ENCODE peak calls at places on chromosomes 6 and 20, in six cellular contexts. One of them, this sample, is unnamed.

GRCh38 chr6:34912715-34913464 is 23.8 kb downstream of the ANKS1A start:
- DNase-seq in choroid plexus epithelial cell: peak
- DNase-seq in GM06990: no peak
- DNase-seq in fibroblast of pulmonary artery: peak
- DNase-seq in left ventricle myocardium inferior: no peak
- DNase-seq in AG04449: peak
- DNase-seq in this sample: peak

GRCh38 chr20:57657537-57658446 is 37.6 kb upstream of the ZBP1 start:
- DNase-seq in GM06990: no peak
- DNase-seq in left ventricle myocardium inferior: peak
- DNase-seq in AG04449: no peak
- DNase-seq in choroid plexus epithelial cell: no peak
- DNase-seq in fibroblast of pulmonary artery: no peak
- DNase-seq in this sample: no peak

GRCh38 chr6:66662721-66663120 is 955.7 kb upstream of the EYS start:
- DNase-seq in GM06990: no peak
- DNase-seq in left ventricle myocardium inferior: no peak
- DNase-seq in AG04449: no peak
- DNase-seq in fibroblast of pulmonary artery: no peak
- DNase-seq in choroid plexus epithelial cell: no peak
- DNase-seq in this sample: no peak

GRCh38 chr6:103675807-103676406 is 1183.8 kb downstream of the HACE1 start:
- DNase-seq in fibroblast of pulmonary artery: peak
- DNase-seq in choroid plexus epithelial cell: peak
- DNase-seq in left ventricle myocardium inferior: no peak
- DNase-seq in GM06990: no peak
- DNase-seq in AG04449: no peak
- DNase-seq in this sample: no peak

GRCh38 chr6:89984926-89985743 is 90.9 kb downstream of the GJA10 start:
- DNase-seq in fibroblast of pulmonary artery: peak
- DNase-seq in choroid plexus epithelial cell: peak
- DNase-seq in GM06990: no peak
- DNase-seq in left ventricle myocardium inferior: peak
- DNase-seq in AG04449: peak
- DNase-seq in this sample: peak

GRCh38 chr6:69232506-69233194 is 564.2 kb downstream of the LMBRD1 start:
- DNase-seq in fibroblast of pulmonary artery: peak
- DNase-seq in GM06990: peak
- DNase-seq in AG04449: no peak
- DNase-seq in left ventricle myocardium inferior: peak
- DNase-seq in choroid plexus epithelial cell: peak
- DNase-seq in this sample: peak

GRCh38 chr6:52725530-52726192 is 37.6 kb downstream of the GSTA2 start:
- DNase-seq in fibroblast of pulmonary artery: peak
- DNase-seq in AG04449: no peak
- DNase-seq in choroid plexus epithelial cell: peak
- DNase-seq in left ventricle myocardium inferior: no peak
- DNase-seq in GM06990: no peak
- DNase-seq in this sample: peak

GRCh38 chr20:57662313-57663240 is 42.4 kb upstream of the ZBP1 start:
- DNase-seq in GM06990: no peak
- DNase-seq in fibroblast of pulmonary artery: no peak
- DNase-seq in AG04449: no peak
- DNase-seq in choroid plexus epithelial cell: no peak
- DNase-seq in left ventricle myocardium inferior: peak
- DNase-seq in this sample: no peak

GRCh38 chr6:89693207-89693606 is 54.7 kb upstream of the LYRM2 start:
- DNase-seq in GM06990: no peak
- DNase-seq in AG04449: no peak
- DNase-seq in choroid plexus epithelial cell: no peak
- DNase-seq in fibroblast of pulmonary artery: no peak
- DNase-seq in left ventricle myocardium inferior: no peak
- DNase-seq in this sample: no peak

GRCh38 chr6:39884696-39885095 is 49.6 kb downstream of the MOCS1 start:
- DNase-seq in AG04449: peak
- DNase-seq in choroid plexus epithelial cell: peak
- DNase-seq in GM06990: no peak
- DNase-seq in fibroblast of pulmonary artery: peak
- DNase-seq in left ventricle myocardium inferior: no peak
- DNase-seq in this sample: peak

GRCh38 chr6:33768644-33769120 is 20.2 kb downstream of the LEMD2 start:
- DNase-seq in GM06990: peak
- DNase-seq in AG04449: no peak
- DNase-seq in left ventricle myocardium inferior: peak
- DNase-seq in fibroblast of pulmonary artery: peak
- DNase-seq in choroid plexus epithelial cell: peak
- DNase-seq in this sample: peak

GRCh38 chr6:13308332-13308731 is 20.0 kb downstream of the TBC1D7 start:
- DNase-seq in AG04449: no peak
- DNase-seq in fibroblast of pulmonary artery: no peak
- DNase-seq in GM06990: no peak
- DNase-seq in choroid plexus epithelial cell: no peak
- DNase-seq in left ventricle myocardium inferior: no peak
- DNase-seq in this sample: no peak

GRCh38 chr6:28809947-28810654 is 113.7 kb downstream of the TRIM27 start:
- DNase-seq in fibroblast of pulmonary artery: no peak
- DNase-seq in GM06990: no peak
- DNase-seq in choroid plexus epithelial cell: peak
- DNase-seq in left ventricle myocardium inferior: no peak
- DNase-seq in AG04449: no peak
- DNase-seq in this sample: no peak

GRCh38 chr6:24974182-24975171 is 38.7 kb upstream of the RIPOR2 start:
- DNase-seq in GM06990: peak
- DNase-seq in choroid plexus epithelial cell: peak
- DNase-seq in left ventricle myocardium inferior: no peak
- DNase-seq in fibroblast of pulmonary artery: no peak
- DNase-seq in AG04449: no peak
- DNase-seq in this sample: no peak

GRCh38 chr20:4092136-4092479 is 76.8 kb upstream of the RNF24 start:
- DNase-seq in fibroblast of pulmonary artery: no peak
- DNase-seq in choroid plexus epithelial cell: no peak
- DNase-seq in GM06990: no peak
- DNase-seq in left ventricle myocardium inferior: no peak
- DNase-seq in AG04449: no peak
- DNase-seq in this sample: no peak

GRCh38 chr6:55199239-55199638 is 24.9 kb downstream of the HCRTR2 start:
- DNase-seq in GM06990: no peak
- DNase-seq in left ventricle myocardium inferior: no peak
- DNase-seq in choroid plexus epithelial cell: no peak
- DNase-seq in fibroblast of pulmonary artery: no peak
- DNase-seq in AG04449: no peak
- DNase-seq in this sample: no peak

GRCh38 chr6:74578339-74578738 is 627.5 kb downstream of the COL12A1 start:
- DNase-seq in fibroblast of pulmonary artery: peak
- DNase-seq in AG04449: peak
- DNase-seq in choroid plexus epithelial cell: peak
- DNase-seq in left ventricle myocardium inferior: no peak
- DNase-seq in GM06990: peak
- DNase-seq in this sample: peak

GRCh38 chr6:111113731-111114438 is 26.6 kb downstream of the SLC16A10 start:
- DNase-seq in left ventricle myocardium inferior: peak
- DNase-seq in fibroblast of pulmonary artery: peak
- DNase-seq in AG04449: no peak
- DNase-seq in choroid plexus epithelial cell: peak
- DNase-seq in GM06990: no peak
- DNase-seq in this sample: peak

GRCh38 chr6:100504786-100505737 is 40.3 kb upstream of the SIM1 start:
- DNase-seq in fibroblast of pulmonary artery: peak
- DNase-seq in GM06990: no peak
- DNase-seq in left ventricle myocardium inferior: no peak
- DNase-seq in choroid plexus epithelial cell: peak
- DNase-seq in AG04449: peak
- DNase-seq in this sample: peak

GRCh38 chr6:143331362-143331761 is 119.1 kb downstream of the ADAT2 start:
- DNase-seq in left ventricle myocardium inferior: no peak
- DNase-seq in choroid plexus epithelial cell: no peak
- DNase-seq in fibroblast of pulmonary artery: no peak
- DNase-seq in GM06990: no peak
- DNase-seq in AG04449: no peak
- DNase-seq in this sample: no peak

GRCh38 chr6:123085403-123085802 is 89.4 kb downstream of the CLVS2 start:
- DNase-seq in GM06990: no peak
- DNase-seq in left ventricle myocardium inferior: no peak
- DNase-seq in choroid plexus epithelial cell: no peak
- DNase-seq in fibroblast of pulmonary artery: no peak
- DNase-seq in AG04449: no peak
- DNase-seq in this sample: no peak

GRCh38 chr6:151285121-151285520 is 45.4 kb downstream of the AKAP12 start:
- DNase-seq in choroid plexus epithelial cell: peak
- DNase-seq in fibroblast of pulmonary artery: peak
- DNase-seq in left ventricle myocardium inferior: no peak
- DNase-seq in GM06990: no peak
- DNase-seq in AG04449: peak
- DNase-seq in this sample: peak

GRCh38 chr6:3230275-3231212 is 3.1 kb upstream of the TUBB2B start:
- DNase-seq in GM06990: no peak
- DNase-seq in fibroblast of pulmonary artery: peak
- DNase-seq in left ventricle myocardium inferior: no peak
- DNase-seq in choroid plexus epithelial cell: peak
- DNase-seq in AG04449: no peak
- DNase-seq in this sample: peak

GRCh38 chr20:18738055-18738454 is 75.5 kb upstream of the SCP2D1 start:
- DNase-seq in GM06990: no peak
- DNase-seq in AG04449: no peak
- DNase-seq in choroid plexus epithelial cell: peak
- DNase-seq in fibroblast of pulmonary artery: peak
- DNase-seq in left ventricle myocardium inferior: no peak
- DNase-seq in this sample: peak

GRCh38 chr20:21515300-21516179 is 1.7 kb upstream of the NKX2-2 start:
- DNase-seq in GM06990: no peak
- DNase-seq in left ventricle myocardium inferior: no peak
- DNase-seq in AG04449: no peak
- DNase-seq in fibroblast of pulmonary artery: no peak
- DNase-seq in choroid plexus epithelial cell: no peak
- DNase-seq in this sample: no peak

GRCh38 chr6:127539292-127539691 is 20.2 kb upstream of the MTCL3 start:
- DNase-seq in AG04449: no peak
- DNase-seq in choroid plexus epithelial cell: peak
- DNase-seq in GM06990: no peak
- DNase-seq in fibroblast of pulmonary artery: peak
- DNase-seq in left ventricle myocardium inferior: no peak
- DNase-seq in this sample: peak

GRCh38 chr6:131937703-131938631 is 13.2 kb downstream of the CCN2 start:
- DNase-seq in GM06990: no peak
- DNase-seq in AG04449: peak
- DNase-seq in left ventricle myocardium inferior: no peak
- DNase-seq in fibroblast of pulmonary artery: peak
- DNase-seq in choroid plexus epithelial cell: peak
- DNase-seq in this sample: peak

GRCh38 chr6:89260310-89260709 is 43.2 kb upstream of the GABRR1 start:
- DNase-seq in AG04449: no peak
- DNase-seq in choroid plexus epithelial cell: no peak
- DNase-seq in fibroblast of pulmonary artery: no peak
- DNase-seq in GM06990: no peak
- DNase-seq in left ventricle myocardium inferior: no peak
- DNase-seq in this sample: no peak

GRCh38 chr6:146901940-146902816 is 302.0 kb upstream of the STXBP5 start:
- DNase-seq in left ventricle myocardium inferior: no peak
- DNase-seq in fibroblast of pulmonary artery: peak
- DNase-seq in AG04449: no peak
- DNase-seq in choroid plexus epithelial cell: peak
- DNase-seq in GM06990: no peak
- DNase-seq in this sample: no peak
- TF ChIP-seq CTCF in left ventricle myocardium inferior: no peak
- TF ChIP-seq CTCF in fibroblast of pulmonary artery: peak
- TF ChIP-seq CTCF in AG04449: peak
- TF ChIP-seq CTCF in choroid plexus epithelial cell: peak
- TF ChIP-seq CTCF in GM06990: no peak
- TF ChIP-seq CTCF in this sample: peak

DNA sequence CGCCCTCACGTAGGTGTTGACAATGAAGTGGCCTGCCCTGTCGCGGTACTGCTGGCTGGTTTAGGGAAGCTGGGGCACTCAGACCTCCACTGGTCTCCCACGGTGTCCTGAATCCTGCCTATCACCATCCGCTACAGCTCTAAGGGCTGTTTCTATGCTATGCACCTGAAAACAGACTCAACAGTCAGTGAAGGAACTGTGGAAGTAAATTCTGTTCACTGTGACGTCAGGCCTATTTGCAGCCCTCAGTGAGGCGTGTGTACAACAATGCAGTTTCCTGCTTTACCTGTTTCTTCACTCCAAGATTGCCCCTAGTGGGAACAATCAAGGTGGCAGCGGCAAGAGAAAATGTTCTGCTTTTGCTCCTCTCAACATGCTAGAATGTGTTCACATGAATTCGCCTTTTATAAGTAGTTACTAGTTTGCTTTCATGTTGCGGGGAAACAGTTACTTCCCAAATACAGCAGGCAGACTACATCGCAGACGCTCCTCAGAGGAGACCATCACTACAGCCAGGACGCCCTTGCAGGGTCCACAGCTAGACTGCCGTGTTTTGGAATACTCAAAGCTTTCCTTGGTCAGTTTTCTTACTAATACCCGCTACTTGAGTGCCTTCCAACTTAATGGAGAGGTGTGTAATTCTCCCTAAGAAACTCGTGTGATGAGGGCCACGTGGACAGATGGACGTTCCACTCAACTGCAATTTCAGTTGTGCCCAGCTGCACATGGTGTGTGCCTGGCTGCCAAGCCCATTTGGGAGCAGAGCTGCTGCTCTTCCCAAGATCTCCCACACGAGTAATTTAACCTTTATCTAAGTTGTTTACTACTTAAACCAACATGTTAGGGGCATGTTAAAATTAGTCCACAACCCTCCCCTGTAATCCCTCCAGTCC is 25.4 kb downstream of the DIDO1 start:
- DNase-seq in left ventricle myocardium inferior: no peak
- DNase-seq in choroid plexus epithelial cell: no peak
- DNase-seq in AG04449: no peak
- DNase-seq in fibroblast of pulmonary artery: peak
- DNase-seq in GM06990: no peak
- DNase-seq in this sample: no peak
- TF ChIP-seq CTCF in left ventricle myocardium inferior: no peak
- TF ChIP-seq CTCF in choroid plexus epithelial cell: peak
- TF ChIP-seq CTCF in AG04449: no peak
- TF ChIP-seq CTCF in fibroblast of pulmonary artery: peak
- TF ChIP-seq CTCF in GM06990: peak
- TF ChIP-seq CTCF in this sample: peak

GRCh38 chr6:149651056-149651455 is 2.5 kb upstream of the KATNA1 start:
- DNase-seq in fibroblast of pulmonary artery: no peak
- DNase-seq in AG04449: no peak
- DNase-seq in choroid plexus epithelial cell: no peak
- DNase-seq in GM06990: peak
- DNase-seq in left ventricle myocardium inferior: no peak
- DNase-seq in this sample: no peak

GRCh38 chr6:149642829-149643580 is 5.5 kb downstream of the KATNA1 start:
- DNase-seq in GM06990: no peak
- DNase-seq in fibroblast of pulmonary artery: peak
- DNase-seq in choroid plexus epithelial cell: peak
- DNase-seq in AG04449: peak
- DNase-seq in left ventricle myocardium inferior: no peak
- DNase-seq in this sample: peak

GRCh38 chr6:149646599-149646998 is 1.9 kb downstream of the KATNA1 start:
- DNase-seq in left ventricle myocardium inferior: no peak
- DNase-seq in fibroblast of pulmonary artery: no peak
- DNase-seq in choroid plexus epithelial cell: no peak
- DNase-seq in AG04449: no peak
- DNase-seq in GM06990: no peak
- DNase-seq in this sample: no peak

GRCh38 chr6:149648148-149649145 is at the start of gene KATNA1:
- DNase-seq in AG04449: no peak
- DNase-seq in left ventricle myocardium inferior: peak
- DNase-seq in GM06990: peak
- DNase-seq in fibroblast of pulmonary artery: peak
- DNase-seq in choroid plexus epithelial cell: peak
- DNase-seq in this sample: peak
- TF ChIP-seq CTCF in AG04449: no peak
- TF ChIP-seq CTCF in left ventricle myocardium inferior: peak
- TF ChIP-seq CTCF in GM06990: no peak
- TF ChIP-seq CTCF in fibroblast of pulmonary artery: no peak
- TF ChIP-seq CTCF in choroid plexus epithelial cell: no peak
- TF ChIP-seq CTCF in this sample: no peak

GRCh38 chr20:37178839-37179670 is at the start of the genes MROH8 and RPN2:
- DNase-seq in AG04449: peak
- DNase-seq in fibroblast of pulmonary artery: peak
- DNase-seq in left ventricle myocardium inferior: peak
- DNase-seq in GM06990: peak
- DNase-seq in choroid plexus epithelial cell: peak
- DNase-seq in this sample: peak
- TF ChIP-seq CTCF in AG04449: no peak
- TF ChIP-seq CTCF in fibroblast of pulmonary artery: no peak
- TF ChIP-seq CTCF in left ventricle myocardium inferior: no peak
- TF ChIP-seq CTCF in GM06990: no peak
- TF ChIP-seq CTCF in choroid plexus epithelial cell: no peak
- TF ChIP-seq CTCF in this sample: no peak

This sample was measured in AG10803.